ENCODE peak calls at places on chromosomes 6 and 20, in five cellular contexts. D, H, W, V and G are unnamed samples.

GRCh38 chr6:63888416-63888815 is 252.8 kb downstream of the PHF3 start:
- DNase-seq in D (no peak), H (no peak), W (no peak), V (no peak), G (no peak)

GRCh38 chr20:49877254-49877990 is 37.9 kb downstream of the SPATA2 start:
- DNase-seq in D (no peak), H (no peak), W (no peak), V (no peak), G (no peak)

GRCh38 chr6:84791233-84791632 is 26.8 kb upstream of the TBX18 start:
- DNase-seq in D (no peak), H (peak), W (peak), V (no peak), G (no peak)

GRCh38 chr6:163946437-163946836 is 531.9 kb downstream of the QKI start:
- DNase-seq in D (no peak), H (no peak), W (no peak), V (no peak), G (no peak)

GRCh38 chr6:121309768-121310473 is 24.4 kb downstream of the TBC1D32 start:
- DNase-seq in D (no peak), H (peak), W (no peak), V (no peak), G (no peak)

GRCh38 chr20:46099491-46100287 is 9.9 kb upstream of the NCOA5 start:
- DNase-seq in D (no peak), H (no peak), W (no peak), V (no peak), G (peak)

GRCh38 chr20:57957397-57958049 is 247.7 kb upstream of the PMEPA1 start:
- DNase-seq in D (no peak), H (peak), W (no peak), V (no peak), G (no peak)

GRCh38 chr20:39795401-39796272 is 833.5 kb downstream of the DHX35 start:
- DNase-seq in D (no peak), H (peak), W (no peak), V (no peak), G (no peak)

GRCh38 chr20:58550661-58551060 is 35.5 kb upstream of the APCDD1L start:
- DNase-seq in D (no peak), H (peak), W (no peak), V (peak), G (no peak)

GRCh38 chr6:144378437-144378836 is 93.3 kb downstream of the UTRN start:
- DNase-seq in D (no peak), H (no peak), W (no peak), V (no peak), G (no peak)

GRCh38 chr6:108198761-108199498 is 33.1 kb downstream of the NR2E1 start:
- DNase-seq in D (no peak), H (no peak), W (no peak), V (no peak), G (peak)

GRCh38 chr6:41406821-41407787 is 71.7 kb downstream of the NCR2 start:
- DNase-seq in D (no peak), H (no peak), W (no peak), V (no peak), G (peak)

GRCh38 chr6:72580281-72580940 is 41.5 kb upstream of the KCNQ5 start:
- DNase-seq in D (no peak), H (peak), W (peak), V (peak), G (no peak)

GRCh38 chr20:24668791-24669190 is 199.4 kb downstream of the SYNDIG1 start:
- DNase-seq in D (no peak), H (no peak), W (no peak), V (no peak), G (no peak)

GRCh38 chr6:154432533-154433476 is 76.2 kb upstream of the IPCEF1 start:
- DNase-seq in D (no peak), H (no peak), W (peak), V (no peak), G (no peak)